ENCODE peak calls at places on chromosome 11, in six cellular contexts. E, D, I, M, R and S are unnamed samples.

GRCh38 chr11:72721689-72722049 is 30.5 kb downstream of the ARAP1 start:
- DNase-seq in E (no peak), D (no peak), I (no peak), M (no peak), R (peak; percentile 8), S (peak; percentile 45)

GRCh38 chr11:2175659-2176058 is 4.0 kb upstream of the TH start:
- DNase-seq in E (no peak), D (no peak), I (peak; percentile 55), M (no peak), R (peak; percentile 21), S (no peak)

GRCh38 chr11:45704635-45705034 is 39.2 kb upstream of the CHST1 start:
- DNase-seq in E (no peak), D (no peak), I (no peak), M (no peak), R (no peak), S (no peak)

GRCh38 chr11:113615773-113616172 is 90.3 kb downstream of the TMPRSS5 start:
- DNase-seq in E (peak; percentile 13), D (no peak), I (peak; percentile 8), M (no peak), R (no peak), S (no peak)

GRCh38 chr11:23751280-23751679 is 745.6 kb upstream of the LUZP2 start:
- DNase-seq in E (no peak), D (no peak), I (no peak), M (no peak), R (no peak), S (no peak)

GRCh38 chr11:111688028-111688427 is 78.2 kb downstream of the PPP2R1B start:
- DNase-seq in E (no peak), D (no peak), I (no peak), M (no peak), R (no peak), S (no peak)

GRCh38 chr11:106463796-106464201 is 386.3 kb downstream of the AASDHPPT start:
- DNase-seq in E (no peak), D (no peak), I (peak; percentile 59), M (no peak), R (no peak), S (no peak)

GRCh38 chr11:3627291-3627690 is 14.5 kb downstream of the ART5 start:
- DNase-seq in E (no peak), D (no peak), I (peak; percentile 22), M (no peak), R (peak; percentile 92), S (no peak)

GRCh38 chr11:43575931-43576833 is 104.4 kb upstream of the HSD17B12 start:
- DNase-seq in E (no peak), D (no peak), I (no peak), M (no peak), R (no peak), S (no peak)

GRCh38 chr11:67311556-67312082 is 8.3 kb downstream of the SSH3 start:
- DNase-seq in E (no peak), D (no peak), I (no peak), M (peak; percentile 20), R (no peak), S (no peak)

GRCh38 chr11:67345247-67345948 is 7.9 kb downstream of the POLD4 start:
- DNase-seq in E (no peak), D (no peak), I (no peak), M (no peak), R (no peak), S (no peak)

GRCh38 chr11:68832476-68833176 is 9.1 kb downstream of the CPT1A start:
- DNase-seq in E (no peak), D (no peak), I (no peak), M (no peak), R (no peak), S (no peak)

GRCh38 chr11:44130751-44131150 is 35.3 kb downstream of the EXT2 start:
- DNase-seq in E (no peak), D (no peak), I (no peak), M (no peak), R (no peak), S (no peak)

GRCh38 chr11:133383689-133384088 is 148.6 kb downstream of the OPCML start:
- DNase-seq in E (no peak), D (no peak), I (no peak), M (no peak), R (no peak), S (no peak)

GRCh38 chr11:2076441-2076840 is 62.7 kb downstream of the IGF2 start:
- DNase-seq in E (no peak), D (no peak), I (no peak), M (no peak), R (no peak), S (no peak)

GRCh38 chr11:72629266-72629665 is 45.0 kb downstream of the PDE2A start:
- DNase-seq in E (no peak), D (no peak), I (no peak), M (no peak), R (no peak), S (no peak)

GRCh38 chr11:130478204-130478701 is 29.8 kb downstream of the ADAMTS15 start:
- DNase-seq in E (no peak), D (peak; percentile 92), I (peak; percentile 46), M (peak; percentile 73), R (peak; percentile 90), S (no peak)

GRCh38 chr11:85874265-85874664 is 19.1 kb downstream of the CCDC83 start:
- DNase-seq in E (no peak), D (no peak), I (no peak), M (no peak), R (no peak), S (no peak)

GRCh38 chr11:77590194-77590591 is 440 bp downstream of the AQP11 start:
- DNase-seq in E (peak; percentile 47), D (no peak), I (no peak), M (no peak), R (peak; percentile 54), S (peak; percentile 72)

GRCh38 chr11:112903310-112903709 is 57.9 kb upstream of the NCAM1 start:
- DNase-seq in E (no peak), D (no peak), I (no peak), M (no peak), R (no peak), S (peak; percentile 32)

GRCh38 chr11:73001615-73002014 is 140.5 kb downstream of the FCHSD2 start:
- DNase-seq in E (peak; percentile 31), D (no peak), I (no peak), M (no peak), R (peak; percentile 34), S (peak; percentile 31)